ENCODE peak calls at places on chromosomes 7 and 10, in ten cellular contexts. Y is cardiac fibroblast; I is gastrocnemius medialis; S is omental fat pad; T is T-helper 2 cell; G is fibroblast of the aortic adventitia; C is bronchial epithelial cell; B is activated CD4-positive, alpha-beta T cell treated with anti-CD3 and anti-CD28 coated beads, Interleukin-2, amount 10 ng/mL, durations not matched to agents 7 days and 5 days; R is AG20443; Q is ELR. X is an unnamed sample.

GRCh38 chr10:78069151-78069550 is 35.5 kb downstream of the RPS24 start:
- DNase-seq in Y (no peak), R (no peak), I (no peak), B (no peak), C (no peak), S (no peak), Q (no peak), G (no peak), T (no peak), X (no peak)

GRCh38 chr10:133530506-133530905 is 3.3 kb downstream of the CYP2E1 start:
- DNase-seq in S (no peak), C (no peak), R (no peak), T (no peak), I (no peak), G (no peak), Q (no peak), Y (no peak), B (no peak), X (no peak)

GRCh38 chr7:110698576-110698975 is 392.4 kb upstream of the LRRN3 start:
- DNase-seq in I (no peak), R (no peak), B (no peak), S (no peak), Q (no peak), Y (no peak), T (no peak), C (no peak), G (no peak), X (no peak)

GRCh38 chr10:22253578-22253882 is 35.7 kb upstream of the EBLN1 start:
- DNase-seq in I (no peak), R (peak; percentile 28), S (no peak), C (no peak), T (no peak), Y (no peak), Q (no peak), G (no peak), B (peak; percentile 23), X (no peak)

GRCh38 chr10:101778781-101779543 is 3.0 kb upstream of the FGF8 start:
- DNase-seq in Q (no peak), C (peak; percentile 11), S (no peak), T (no peak), G (peak; percentile 15), B (no peak), I (no peak), R (peak; percentile 56), Y (peak; percentile 49), X (no peak)

GRCh38 chr7:108660465-108660864 is 90.8 kb downstream of the DNAJB9 start:
- DNase-seq in B (no peak), I (no peak), R (no peak), S (no peak), T (no peak), Y (peak; percentile 13), C (no peak), G (peak; percentile 9), Q (peak; percentile 42), X (no peak)

GRCh38 chr7:100563809-100564400 is 9.8 kb downstream of the SAP25 start:
- DNase-seq in Y (peak; percentile 80), T (peak; percentile 60), I (no peak), C (peak; percentile 41), G (peak; percentile 73), R (peak; percentile 91), S (peak; percentile 97), Q (peak; percentile 76), B (peak; percentile 88), X (peak; percentile 66)

GRCh38 chr10:35435824-35436223 is 99.5 kb downstream of the CCNY start:
- DNase-seq in T (no peak), C (no peak), G (no peak), R (no peak), Y (no peak), B (no peak), S (no peak), I (no peak), Q (no peak), X (no peak)

GRCh38 chr10:79081353-79082034 is 12.7 kb downstream of the ZMIZ1 start:
- DNase-seq in B (no peak), R (peak; percentile 83), G (peak; percentile 93), T (no peak), I (peak; percentile 93), Q (peak; percentile 90), S (no peak), Y (peak; percentile 90), C (no peak), X (peak; percentile 91)

GRCh38 chr7:29190349-29191045 is 4.1 kb upstream of the CHN2 start:
- DNase-seq in S (no peak), Q (no peak), B (no peak), I (no peak), C (peak; percentile 29), Y (no peak), R (no peak), T (no peak), G (no peak), X (no peak)

GRCh38 chr7:121406866-121407439 is 10.8 kb upstream of the FAM3C start:
- DNase-seq in R (no peak), G (no peak), S (no peak), T (no peak), I (no peak), C (no peak), B (no peak), Q (no peak), Y (no peak), X (no peak)

GRCh38 chr7:91941450-91941849 is 788 bp downstream of the AKAP9 start:
- DNase-seq in Y (peak; percentile 40), I (peak; percentile 59), G (peak; percentile 30), R (peak; percentile 18), T (peak; percentile 25), Q (peak; percentile 42), S (no peak), C (peak; percentile 63), B (peak; percentile 44), X (peak; percentile 13)

GRCh38 chr7:121515181-121515580 is 119.1 kb upstream of the FAM3C start:
- DNase-seq in T (no peak), S (no peak), C (peak; percentile 82), B (no peak), I (no peak), G (no peak), Y (no peak), Q (no peak), R (no peak), X (no peak)

GRCh38 chr7:151139071-151139521 is 28.4 kb downstream of the GBX1 start:
- DNase-seq in T (no peak), Q (no peak), I (no peak), G (no peak), R (no peak), B (no peak), S (no peak), Y (no peak), C (no peak), X (no peak)

GRCh38 chr7:122268101-122268500 is 36.4 kb downstream of the FEZF1 start:
- DNase-seq in T (no peak), G (no peak), Y (no peak), C (no peak), R (no peak), Q (no peak), B (no peak), I (no peak), S (no peak), X (no peak)

GRCh38 chr10:124416733-124417132 is 2.0 kb downstream of the OAT start:
- DNase-seq in R (peak; percentile 34), I (no peak), C (peak; percentile 53), S (no peak), Q (no peak), B (no peak), T (no peak), G (peak; percentile 84), Y (peak; percentile 69), X (peak; percentile 63)

GRCh38 chr7:140526901-140527664 is 47.8 kb upstream of the MKRN1 start:
- DNase-seq in Q (peak; percentile 15), Y (no peak), T (no peak), I (no peak), G (no peak), R (no peak), S (no peak), B (no peak), C (no peak), X (no peak)

GRCh38 chr10:79142064-79142491 is 73.3 kb downstream of the ZMIZ1 start:
- DNase-seq in Q (peak; percentile 65), S (no peak), T (no peak), Y (peak; percentile 46), R (peak; percentile 75), I (no peak), G (peak; percentile 79), B (no peak), C (no peak), X (peak; percentile 41)

GRCh38 chr7:1768835-1769234 is 98.8 kb downstream of the ELFN1 start:
- DNase-seq in T (no peak), C (no peak), B (no peak), S (no peak), G (no peak), R (peak; percentile 32), Q (peak; percentile 24), I (no peak), Y (no peak), X (no peak)

GRCh38 chr10:79054203-79055099 is 14.3 kb upstream of the ZMIZ1 start:
- DNase-seq in R (no peak), G (no peak), S (no peak), T (no peak), B (no peak), C (no peak), I (no peak), Y (no peak), Q (no peak), X (no peak)

GRCh38 chr10:5963071-5963470 is 14.3 kb downstream of the IL15RA start:
- DNase-seq in S (no peak), Y (no peak), B (no peak), R (no peak), C (no peak), G (no peak), I (no peak), T (no peak), Q (no peak), X (no peak)

GRCh38 chr7:65983965-65984654 is 2.1 kb upstream of the GUSB start:
- DNase-seq in S (no peak), C (peak; percentile 68), Y (peak; percentile 16), T (no peak), G (no peak), B (no peak), Q (peak; percentile 34), I (no peak), R (no peak), X (no peak)

GRCh38 chr7:87797798-87798403 is 78.3 kb downstream of the SLC25A40 start:
- DNase-seq in T (peak; percentile 22), G (peak; percentile 68), S (no peak), C (peak; percentile 83), B (peak; percentile 41), Y (peak; percentile 72), Q (peak; percentile 56), I (no peak), R (peak; percentile 41), X (peak; percentile 41)

GRCh38 chr7:151125459-151125834 is 39.2 kb downstream of the AGAP3 start:
- DNase-seq in B (no peak), I (no peak), T (no peak), S (no peak), Q (no peak), Y (no peak), G (no peak), R (no peak), C (no peak), X (no peak)

GRCh38 chr10:71229726-71230655 is 17.6 kb downstream of the UNC5B start:
- DNase-seq in R (no peak), C (no peak), B (no peak), G (no peak), T (no peak), I (no peak), S (no peak), Q (no peak), Y (no peak), X (no peak)

GRCh38 chr7:106312099-106312871 is 27.5 kb upstream of the NAMPT start:
- DNase-seq in Y (no peak), T (no peak), G (no peak), I (no peak), S (no peak), C (peak; percentile 78), Q (peak; percentile 57), B (no peak), R (no peak), X (no peak)

GRCh38 chr10:5546891-5547683 is 22.3 kb downstream of the CALML3 start:
- DNase-seq in T (no peak), G (peak; percentile 50), I (no peak), Y (peak; percentile 65), Q (peak; percentile 84), S (no peak), C (peak; percentile 86), B (no peak), R (peak; percentile 40), X (no peak)

GRCh38 chr10:114537791-114538543 is 120.1 kb downstream of the ABLIM1 start:
- DNase-seq in Y (no peak), C (no peak), T (no peak), S (no peak), Q (no peak), R (no peak), G (no peak), I (no peak), B (no peak), X (no peak)